ENCODE peak calls at places on chromosomes 1 and 21, in eight cellular contexts. One of them, this sample, is unnamed.

GRCh38 chr1:229109320-229109761 is 161.6 kb upstream of the RAB4A start:
- DNase-seq in tibial artery: peak; percentile 60
- DNase-seq in GM13977: no peak
- DNase-seq in WTC11: no peak
- DNase-seq in neural progenitor cell: no peak
- DNase-seq in tibial nerve: peak; percentile 31
- DNase-seq in cardiac muscle cell: no peak
- DNase-seq in lower lobe of right lung: no peak
- DNase-seq in this sample: no peak

GRCh38 chr1:214943054-214943453 is 139.5 kb upstream of the KCNK2 start:
- DNase-seq in tibial artery: no peak
- DNase-seq in GM13977: no peak
- DNase-seq in WTC11: no peak
- DNase-seq in neural progenitor cell: no peak
- DNase-seq in tibial nerve: no peak
- DNase-seq in cardiac muscle cell: no peak
- DNase-seq in lower lobe of right lung: no peak
- DNase-seq in this sample: no peak

GRCh38 chr1:190084552-190084951 is 393.1 kb downstream of the BRINP3 start:
- DNase-seq in tibial artery: no peak
- DNase-seq in GM13977: no peak
- DNase-seq in WTC11: peak; percentile 85
- DNase-seq in neural progenitor cell: peak; percentile 60
- DNase-seq in tibial nerve: no peak
- DNase-seq in cardiac muscle cell: peak; percentile 1
- DNase-seq in lower lobe of right lung: no peak
- DNase-seq in this sample: no peak

GRCh38 chr1:85375422-85375934 is 89.5 kb downstream of the DDAH1 start:
- DNase-seq in tibial artery: no peak
- DNase-seq in GM13977: no peak
- DNase-seq in WTC11: no peak
- DNase-seq in neural progenitor cell: no peak
- DNase-seq in tibial nerve: no peak
- DNase-seq in cardiac muscle cell: no peak
- DNase-seq in lower lobe of right lung: no peak
- DNase-seq in this sample: no peak

GRCh38 chr1:53025034-53025777 is 36.8 kb upstream of the PODN start:
- DNase-seq in tibial artery: peak; percentile 67
- DNase-seq in GM13977: no peak
- DNase-seq in WTC11: no peak
- DNase-seq in neural progenitor cell: peak; percentile 26
- DNase-seq in tibial nerve: peak; percentile 73
- DNase-seq in cardiac muscle cell: peak; percentile 94
- DNase-seq in lower lobe of right lung: no peak
- DNase-seq in this sample: no peak

GRCh38 chr1:96634863-96635262 is 86.7 kb upstream of the PTBP2 start:
- DNase-seq in tibial artery: no peak
- DNase-seq in GM13977: no peak
- DNase-seq in WTC11: no peak
- DNase-seq in neural progenitor cell: no peak
- DNase-seq in tibial nerve: no peak
- DNase-seq in cardiac muscle cell: no peak
- DNase-seq in lower lobe of right lung: no peak
- DNase-seq in this sample: no peak

GRCh38 chr1:20266141-20266540 is 24.5 kb upstream of the VWA5B1 start:
- DNase-seq in tibial artery: no peak
- DNase-seq in GM13977: no peak
- DNase-seq in WTC11: no peak
- DNase-seq in neural progenitor cell: no peak
- DNase-seq in tibial nerve: no peak
- DNase-seq in cardiac muscle cell: no peak
- DNase-seq in lower lobe of right lung: no peak
- DNase-seq in this sample: no peak

GRCh38 chr1:168498159-168498609 is 45.6 kb downstream of the XCL2 start:
- DNase-seq in tibial artery: no peak
- DNase-seq in GM13977: no peak
- DNase-seq in WTC11: no peak
- DNase-seq in neural progenitor cell: no peak
- DNase-seq in tibial nerve: no peak
- DNase-seq in cardiac muscle cell: peak; percentile 95
- DNase-seq in lower lobe of right lung: no peak
- DNase-seq in this sample: no peak

GRCh38 chr1:157136133-157136532 is 2.1 kb downstream of the ETV3 start:
- DNase-seq in tibial artery: no peak
- DNase-seq in GM13977: no peak
- DNase-seq in WTC11: no peak
- DNase-seq in neural progenitor cell: no peak
- DNase-seq in tibial nerve: no peak
- DNase-seq in cardiac muscle cell: no peak
- DNase-seq in lower lobe of right lung: no peak
- DNase-seq in this sample: no peak

GRCh38 chr1:93346472-93346991 is 825 bp downstream of the DR1 start:
- DNase-seq in tibial artery: peak; percentile 20
- DNase-seq in GM13977: peak; percentile 53
- DNase-seq in WTC11: no peak
- DNase-seq in neural progenitor cell: peak; percentile 50
- DNase-seq in tibial nerve: no peak
- DNase-seq in cardiac muscle cell: peak; percentile 26
- DNase-seq in lower lobe of right lung: no peak
- DNase-seq in this sample: no peak

GRCh38 chr1:53573522-53573921 is 114.3 kb downstream of the DMRTB1 start:
- DNase-seq in tibial artery: no peak
- DNase-seq in GM13977: no peak
- DNase-seq in WTC11: no peak
- DNase-seq in neural progenitor cell: no peak
- DNase-seq in tibial nerve: no peak
- DNase-seq in cardiac muscle cell: no peak
- DNase-seq in lower lobe of right lung: no peak
- DNase-seq in this sample: no peak

GRCh38 chr1:61241411-61241838 is 159.1 kb downstream of the NFIA start:
- DNase-seq in tibial artery: peak; percentile 65
- DNase-seq in GM13977: no peak
- DNase-seq in WTC11: no peak
- DNase-seq in neural progenitor cell: no peak
- DNase-seq in tibial nerve: peak; percentile 66
- DNase-seq in cardiac muscle cell: no peak
- DNase-seq in lower lobe of right lung: no peak
- DNase-seq in this sample: no peak

GRCh38 chr1:224082146-224082545 is 31.8 kb upstream of the FBXO28 start:
- DNase-seq in tibial artery: no peak
- DNase-seq in GM13977: no peak
- DNase-seq in WTC11: no peak
- DNase-seq in neural progenitor cell: no peak
- DNase-seq in tibial nerve: no peak
- DNase-seq in cardiac muscle cell: no peak
- DNase-seq in lower lobe of right lung: no peak
- DNase-seq in this sample: peak; percentile 65

GRCh38 chr1:174966000-174966572 is 33.7 kb upstream of the CACYBP start:
- DNase-seq in tibial artery: no peak
- DNase-seq in GM13977: no peak
- DNase-seq in WTC11: no peak
- DNase-seq in neural progenitor cell: no peak
- DNase-seq in tibial nerve: no peak
- DNase-seq in cardiac muscle cell: no peak
- DNase-seq in lower lobe of right lung: no peak
- DNase-seq in this sample: no peak

GRCh38 chr1:107443860-107444259 is 303.0 kb downstream of the NTNG1 start:
- DNase-seq in tibial artery: no peak
- DNase-seq in GM13977: no peak
- DNase-seq in WTC11: no peak
- DNase-seq in neural progenitor cell: no peak
- DNase-seq in tibial nerve: no peak
- DNase-seq in cardiac muscle cell: no peak
- DNase-seq in lower lobe of right lung: no peak
- DNase-seq in this sample: no peak

GRCh38 chr1:234683856-234684632 is 74.1 kb upstream of the IRF2BP2 start:
- DNase-seq in tibial artery: peak; percentile 76
- DNase-seq in GM13977: no peak
- DNase-seq in WTC11: no peak
- DNase-seq in neural progenitor cell: no peak
- DNase-seq in tibial nerve: peak; percentile 79
- DNase-seq in cardiac muscle cell: no peak
- DNase-seq in lower lobe of right lung: peak; percentile 75
- DNase-seq in this sample: peak; percentile 49

GRCh38 chr21:41888749-41889376 is 9.7 kb upstream of the PRDM15 start:
- DNase-seq in tibial artery: no peak
- DNase-seq in GM13977: no peak
- DNase-seq in WTC11: no peak
- DNase-seq in neural progenitor cell: no peak
- DNase-seq in tibial nerve: peak; percentile 17
- DNase-seq in cardiac muscle cell: no peak
- DNase-seq in lower lobe of right lung: no peak
- DNase-seq in this sample: no peak

GRCh38 chr1:115466433-115466832 is 128.4 kb upstream of the NGF start:
- DNase-seq in tibial artery: no peak
- DNase-seq in GM13977: no peak
- DNase-seq in WTC11: peak; percentile 24
- DNase-seq in neural progenitor cell: peak; percentile 11
- DNase-seq in tibial nerve: no peak
- DNase-seq in cardiac muscle cell: no peak
- DNase-seq in lower lobe of right lung: no peak
- DNase-seq in this sample: no peak

GRCh38 chr1:198102454-198102791 is 54.4 kb upstream of the NEK7 start:
- DNase-seq in tibial artery: no peak
- DNase-seq in GM13977: no peak
- DNase-seq in WTC11: no peak
- DNase-seq in neural progenitor cell: no peak
- DNase-seq in tibial nerve: no peak
- DNase-seq in cardiac muscle cell: no peak
- DNase-seq in lower lobe of right lung: no peak
- DNase-seq in this sample: no peak

GRCh38 chr1:150236614-150236934 is 662 bp upstream of the ANP32E start:
- DNase-seq in tibial artery: no peak
- DNase-seq in GM13977: no peak
- DNase-seq in WTC11: no peak
- DNase-seq in neural progenitor cell: peak; percentile 11
- DNase-seq in tibial nerve: no peak
- DNase-seq in cardiac muscle cell: no peak
- DNase-seq in lower lobe of right lung: no peak
- DNase-seq in this sample: no peak
- TF ChIP-seq CTCF in tibial artery: no peak
- TF ChIP-seq CTCF in GM13977: no peak
- TF ChIP-seq CTCF in WTC11: no peak
- TF ChIP-seq CTCF in neural progenitor cell: no peak
- TF ChIP-seq CTCF in tibial nerve: no peak
- TF ChIP-seq CTCF in cardiac muscle cell: no peak
- TF ChIP-seq CTCF in lower lobe of right lung: no peak
- TF ChIP-seq CTCF in this sample: no peak

GRCh38 chr1:44030606-44031050 is 634 bp downstream of the SLC6A9 start:
- DNase-seq in tibial artery: no peak
- DNase-seq in GM13977: peak; percentile 67
- DNase-seq in WTC11: peak; percentile 73
- DNase-seq in neural progenitor cell: peak; percentile 90
- DNase-seq in tibial nerve: peak; percentile 22
- DNase-seq in cardiac muscle cell: peak; percentile 85
- DNase-seq in lower lobe of right lung: no peak
- DNase-seq in this sample: no peak
- TF ChIP-seq CTCF in tibial artery: peak; percentile 10
- TF ChIP-seq CTCF in GM13977: peak; percentile 25
- TF ChIP-seq CTCF in WTC11: no peak
- TF ChIP-seq CTCF in neural progenitor cell: peak; percentile 44
- TF ChIP-seq CTCF in tibial nerve: peak; percentile 9
- TF ChIP-seq CTCF in cardiac muscle cell: peak; percentile 22
- TF ChIP-seq CTCF in lower lobe of right lung: peak; percentile 22
- TF ChIP-seq CTCF in this sample: peak; percentile 27

GRCh38 chr1:247317702-247318101 is 14.0 kb downstream of the ZNF496 start:
- DNase-seq in tibial artery: no peak
- DNase-seq in GM13977: no peak
- DNase-seq in WTC11: no peak
- DNase-seq in neural progenitor cell: no peak
- DNase-seq in tibial nerve: no peak
- DNase-seq in cardiac muscle cell: no peak
- DNase-seq in lower lobe of right lung: no peak
- DNase-seq in this sample: no peak

GRCh38 chr1:247322437-247322836 is 9.2 kb downstream of the ZNF496 start:
- DNase-seq in tibial artery: no peak
- DNase-seq in GM13977: no peak
- DNase-seq in WTC11: no peak
- DNase-seq in neural progenitor cell: no peak
- DNase-seq in tibial nerve: no peak
- DNase-seq in cardiac muscle cell: no peak
- DNase-seq in lower lobe of right lung: no peak
- DNase-seq in this sample: no peak

GRCh38 chr1:247316590-247317197 is 15.0 kb downstream of the ZNF496 start:
- DNase-seq in tibial artery: no peak
- DNase-seq in GM13977: no peak
- DNase-seq in WTC11: no peak
- DNase-seq in neural progenitor cell: no peak
- DNase-seq in tibial nerve: no peak
- DNase-seq in cardiac muscle cell: no peak
- DNase-seq in lower lobe of right lung: no peak
- DNase-seq in this sample: no peak
- TF ChIP-seq CTCF in tibial artery: no peak
- TF ChIP-seq CTCF in GM13977: no peak
- TF ChIP-seq CTCF in WTC11: no peak
- TF ChIP-seq CTCF in neural progenitor cell: no peak
- TF ChIP-seq CTCF in tibial nerve: no peak
- TF ChIP-seq CTCF in cardiac muscle cell: no peak
- TF ChIP-seq CTCF in lower lobe of right lung: no peak
- TF ChIP-seq CTCF in this sample: no peak

GRCh38 chr1:110148961-110149360 is 1.3 kb upstream of the SLC6A17 start:
- DNase-seq in tibial artery: no peak
- DNase-seq in GM13977: no peak
- DNase-seq in WTC11: no peak
- DNase-seq in neural progenitor cell: peak; percentile 34
- DNase-seq in tibial nerve: no peak
- DNase-seq in cardiac muscle cell: no peak
- DNase-seq in lower lobe of right lung: no peak
- DNase-seq in this sample: no peak
- TF ChIP-seq CTCF in tibial artery: no peak
- TF ChIP-seq CTCF in GM13977: no peak
- TF ChIP-seq CTCF in WTC11: no peak
- TF ChIP-seq CTCF in neural progenitor cell: peak; percentile 55
- TF ChIP-seq CTCF in tibial nerve: no peak
- TF ChIP-seq CTCF in cardiac muscle cell: peak; percentile 33
- TF ChIP-seq CTCF in lower lobe of right lung: no peak
- TF ChIP-seq CTCF in this sample: peak; percentile 5

GRCh38 chr21:37219766-37220432 is 47.2 kb downstream of the VPS26C start:
- DNase-seq in tibial artery: no peak
- DNase-seq in GM13977: no peak
- DNase-seq in WTC11: no peak
- DNase-seq in neural progenitor cell: no peak
- DNase-seq in tibial nerve: no peak
- DNase-seq in cardiac muscle cell: no peak
- DNase-seq in lower lobe of right lung: no peak
- DNase-seq in this sample: no peak

GRCh38 chr21:37220981-37221664 is 46.0 kb downstream of the VPS26C start:
- DNase-seq in tibial artery: peak; percentile 95
- DNase-seq in GM13977: peak; percentile 90
- DNase-seq in WTC11: peak; percentile 88
- DNase-seq in neural progenitor cell: peak; percentile 33
- DNase-seq in tibial nerve: peak; percentile 96
- DNase-seq in cardiac muscle cell: peak; percentile 84
- DNase-seq in lower lobe of right lung: peak; percentile 99
- DNase-seq in this sample: peak; percentile 60

GRCh38 chr21:37224861-37225260 is 42.3 kb downstream of the VPS26C start:
- DNase-seq in tibial artery: no peak
- DNase-seq in GM13977: no peak
- DNase-seq in WTC11: no peak
- DNase-seq in neural progenitor cell: no peak
- DNase-seq in tibial nerve: no peak
- DNase-seq in cardiac muscle cell: no peak
- DNase-seq in lower lobe of right lung: no peak
- DNase-seq in this sample: no peak

GRCh38 chr21:37223804-37224345 is 43.3 kb downstream of the VPS26C start:
- DNase-seq in tibial artery: no peak
- DNase-seq in GM13977: no peak
- DNase-seq in WTC11: no peak
- DNase-seq in neural progenitor cell: no peak
- DNase-seq in tibial nerve: no peak
- DNase-seq in cardiac muscle cell: no peak
- DNase-seq in lower lobe of right lung: no peak
- DNase-seq in this sample: no peak

GRCh38 chr21:37220433-37220980 is 46.6 kb downstream of the VPS26C start:
- DNase-seq in tibial artery: no peak
- DNase-seq in GM13977: peak; percentile 68
- DNase-seq in WTC11: peak; percentile 24
- DNase-seq in neural progenitor cell: no peak
- DNase-seq in tibial nerve: peak; percentile 20
- DNase-seq in cardiac muscle cell: peak; percentile 41
- DNase-seq in lower lobe of right lung: no peak
- DNase-seq in this sample: no peak
- TF ChIP-seq CTCF in tibial artery: no peak
- TF ChIP-seq CTCF in GM13977: peak; percentile 31
- TF ChIP-seq CTCF in WTC11: no peak
- TF ChIP-seq CTCF in neural progenitor cell: no peak
- TF ChIP-seq CTCF in tibial nerve: no peak
- TF ChIP-seq CTCF in cardiac muscle cell: no peak
- TF ChIP-seq CTCF in lower lobe of right lung: peak; percentile 9
- TF ChIP-seq CTCF in this sample: peak; percentile 25

This sample was measured in kidney epithelial cell.